ENCODE peak calls at places on chromosomes 3 and 15, in six cellular contexts. Z is fibroblast of pulmonary artery; C is HFF-Myc; S is OCI-LY7; P is CD8-positive, alpha-beta T cell; G is sigmoid colon. W is an unnamed sample.

GRCh38 chr15:75025548-75026260 is 2.3 kb downstream of the PPCDC start:
- DNase-seq in G (no peak), Z (no peak), C (no peak), S (no peak), P (no peak), W (no peak)

GRCh38 chr15:95470529-95470928 is 860.0 kb upstream of the NR2F2 start:
- DNase-seq in C (no peak), P (no peak), Z (no peak), G (no peak), S (no peak), W (no peak)

GRCh38 chr3:16516695-16517481 is 3.4 kb upstream of the RFTN1 start:
- DNase-seq in G (no peak), Z (peak), C (no peak), S (no peak), P (no peak), W (no peak)

GRCh38 chr3:194133661-194134230 is 2.2 kb upstream of the HES1 start:
- DNase-seq in Z (peak), S (peak), C (no peak), P (no peak), G (peak), W (no peak)

GRCh38 chr15:39134282-39134681 is 446.6 kb upstream of the THBS1 start:
- DNase-seq in Z (no peak), C (no peak), P (no peak), G (no peak), S (no peak), W (no peak)

GRCh38 chr3:101081990-101082389 is 88.8 kb upstream of the ABI3BP start:
- DNase-seq in P (no peak), C (no peak), Z (no peak), S (no peak), G (no peak), W (no peak)

GRCh38 chr3:30315452-30315851 is 290.9 kb upstream of the TGFBR2 start:
- DNase-seq in P (no peak), S (no peak), C (no peak), G (no peak), Z (no peak), W (no peak)

GRCh38 chr3:127052121-127052561 is 69.2 kb downstream of the PLXNA1 start:
- DNase-seq in C (no peak), G (peak), P (no peak), S (no peak), Z (no peak), W (no peak)

GRCh38 chr3:105401254-105401653 is 34.5 kb downstream of the ALCAM start:
- DNase-seq in Z (no peak), P (no peak), S (no peak), C (no peak), G (no peak), W (no peak)

GRCh38 chr15:72198410-72199270 is 1.1 kb upstream of the GRAMD2A start:
- DNase-seq in C (no peak), P (no peak), G (no peak), Z (no peak), S (no peak), W (no peak)

GRCh38 chr3:177345049-177345972 is 148.0 kb upstream of the TBL1XR1 start:
- DNase-seq in C (peak), P (peak), G (peak), Z (peak), S (peak), W (peak)

GRCh38 chr3:32037932-32038271 is 56.4 kb downstream of the ZNF860 start:
- DNase-seq in S (no peak), G (no peak), C (no peak), Z (no peak), P (no peak), W (no peak)

GRCh38 chr3:20054549-20054987 is 14.3 kb downstream of the KAT2B start:
- DNase-seq in G (peak), Z (peak), P (peak), S (peak), C (no peak), W (peak)

GRCh38 chr15:72758195-72758594 is 25.4 kb downstream of the ADPGK start:
- DNase-seq in P (no peak), Z (peak), C (peak), G (no peak), S (no peak), W (peak)

DNA sequence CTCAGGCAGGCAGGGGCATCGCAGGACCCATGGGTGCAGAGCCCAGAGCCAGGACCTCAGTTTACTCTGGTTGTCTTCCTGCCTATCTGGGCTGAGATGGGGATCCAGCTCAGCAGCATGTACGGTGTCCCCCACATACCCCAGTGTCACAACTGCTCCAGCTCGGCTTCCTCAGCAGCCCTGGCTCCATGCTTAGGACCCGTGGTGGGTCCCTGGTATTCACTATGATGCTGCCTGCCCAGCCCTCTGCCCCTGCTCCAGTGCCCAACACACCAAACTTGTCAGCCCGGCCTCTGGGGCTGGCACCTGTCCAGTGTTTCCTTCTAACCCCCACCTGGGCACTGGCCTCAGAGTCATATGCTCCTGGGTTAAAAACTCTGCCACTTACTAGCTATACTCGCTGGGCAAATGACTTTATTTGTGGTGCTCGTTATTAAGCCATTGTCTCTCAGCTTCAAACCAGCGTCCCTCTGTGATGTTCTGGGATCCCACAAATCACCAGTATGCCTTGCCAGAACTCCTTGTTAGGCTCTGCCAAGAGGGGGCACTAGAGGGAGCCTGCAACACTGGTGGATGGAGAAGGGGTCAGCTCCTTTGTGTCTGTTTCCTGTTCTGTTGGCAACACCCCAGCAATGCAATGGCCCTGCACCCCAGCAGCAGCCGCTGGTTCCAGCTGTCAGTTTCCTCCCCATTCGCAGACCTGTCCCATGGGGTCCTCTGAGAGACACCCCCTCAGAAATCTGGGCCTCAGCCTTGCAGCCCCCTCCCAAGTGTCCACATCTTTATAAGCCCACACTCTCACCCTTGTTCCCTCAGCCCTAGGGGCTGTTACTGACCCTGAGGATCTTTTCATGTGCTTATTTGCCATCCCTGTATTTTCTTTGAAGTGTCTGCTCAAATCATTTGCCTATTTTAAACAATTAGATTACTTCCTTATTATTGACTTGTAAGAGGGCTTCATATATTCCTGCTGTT is 24.1 kb upstream of the MRPS22 start:
- DNase-seq in G (no peak), S (peak), P (no peak), C (no peak), Z (peak), W (no peak)
- TF ChIP-seq CTCF in G (no peak), S (peak), P (no peak), C (peak), Z (peak), W (peak)

DNA sequence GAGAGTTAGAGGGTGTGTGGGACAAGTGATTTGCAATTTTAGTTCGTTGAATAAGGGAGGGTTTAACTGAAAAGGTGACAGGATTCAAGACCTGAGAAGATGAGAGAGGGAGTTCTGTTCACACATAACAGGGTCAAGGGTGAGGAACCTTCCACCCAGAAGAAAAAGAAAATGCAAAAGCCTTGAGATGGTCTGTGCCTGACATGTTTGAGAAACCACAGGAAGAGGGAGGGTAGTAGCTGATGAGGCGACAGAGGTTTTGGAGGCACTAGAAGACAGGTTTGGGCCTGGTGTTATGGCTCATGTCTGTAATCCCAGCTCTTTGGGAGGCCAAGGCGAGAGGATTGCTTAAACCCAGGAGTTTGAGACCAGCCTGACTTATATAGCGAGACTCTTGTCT is 616 bp upstream of the SLC25A20 start:
- DNase-seq in S (no peak), Z (no peak), G (no peak), C (no peak), P (peak), W (no peak)
- H3K4me3 ChIP-seq in S (peak), Z (peak), G (no peak), C (peak), P (peak), W (no peak)

GRCh38 chr15:68339481-68339880 is 61.9 kb downstream of the FEM1B start:
- DNase-seq in G (no peak), P (no peak), S (no peak), Z (no peak), C (no peak), W (no peak)
- TF ChIP-seq CTCF in G (no peak), P (no peak), S (no peak), Z (no peak), C (no peak), W (no peak)

DNA sequence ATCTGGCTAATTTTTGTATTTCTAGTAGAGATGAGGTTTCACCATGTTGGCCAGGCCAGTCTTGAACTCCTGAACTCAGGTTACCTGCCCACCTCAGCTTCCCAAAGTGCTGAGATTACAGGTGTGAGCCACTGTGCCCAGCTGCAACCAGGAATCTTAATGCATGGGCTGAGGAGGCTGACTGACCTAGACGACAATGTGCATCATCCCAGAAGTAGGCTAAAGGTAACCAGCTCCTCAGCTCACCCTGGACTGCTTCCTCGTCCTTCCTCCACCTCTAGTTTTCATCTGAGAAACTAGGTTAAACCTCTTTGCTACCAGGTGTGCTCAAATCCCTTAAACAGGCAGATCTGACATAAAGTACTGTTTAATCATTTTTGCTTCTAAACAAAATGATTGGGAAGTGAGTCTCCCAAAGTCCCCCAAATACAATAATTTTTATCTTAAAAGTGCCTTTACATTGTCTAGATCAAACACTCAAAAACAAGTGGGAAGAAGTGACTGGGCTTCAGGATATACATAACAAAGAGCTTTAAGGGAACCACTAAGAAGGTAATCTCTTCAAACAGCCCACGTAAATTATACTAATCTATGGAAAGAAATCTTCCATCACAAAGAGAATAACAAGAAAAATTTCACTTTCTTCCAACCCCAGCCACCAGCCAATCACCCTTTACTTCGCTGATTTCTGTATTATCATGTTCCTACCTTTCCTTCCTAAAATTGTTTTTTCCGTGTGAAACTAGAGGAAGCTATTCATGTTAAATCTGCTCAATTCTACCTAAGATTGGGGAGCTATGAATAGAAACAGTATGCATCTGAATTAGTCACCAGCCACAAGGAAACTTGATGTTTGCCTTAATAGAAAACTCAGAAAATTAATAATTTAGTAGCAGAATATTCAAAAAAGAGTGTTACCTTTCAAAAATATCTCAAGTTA is 34.7 kb downstream of the IGF2BP2 start:
- DNase-seq in C (no peak), S (no peak), Z (no peak), G (no peak), P (no peak), W (no peak)
- H3K4me3 ChIP-seq in C (no peak), S (no peak), Z (no peak), G (no peak), P (no peak), W (no peak)

GRCh38 chr15:61528590-61528929 is 299.5 kb upstream of the RORA start:
- DNase-seq in Z (peak), C (no peak), S (no peak), G (no peak), P (no peak), W (no peak)

GRCh38 chr15:61527836-61528589 is 298.9 kb upstream of the RORA start:
- DNase-seq in G (no peak), P (no peak), S (no peak), C (no peak), Z (no peak), W (no peak)

GRCh38 chr15:61530769-61531168 is 301.7 kb upstream of the RORA start:
- DNase-seq in G (no peak), P (no peak), Z (no peak), S (no peak), C (no peak), W (no peak)
- TF ChIP-seq CTCF in G (no peak), P (no peak), Z (no peak), S (peak), C (no peak), W (peak)

GRCh38 chr3:42090973-42091731 is at the start of gene TRAK1:
- DNase-seq in S (no peak), Z (peak), G (peak), C (no peak), P (no peak), W (peak)
- H3K4me3 ChIP-seq in S (no peak), Z (peak), G (peak), C (no peak), P (no peak), W (peak)

DNA sequence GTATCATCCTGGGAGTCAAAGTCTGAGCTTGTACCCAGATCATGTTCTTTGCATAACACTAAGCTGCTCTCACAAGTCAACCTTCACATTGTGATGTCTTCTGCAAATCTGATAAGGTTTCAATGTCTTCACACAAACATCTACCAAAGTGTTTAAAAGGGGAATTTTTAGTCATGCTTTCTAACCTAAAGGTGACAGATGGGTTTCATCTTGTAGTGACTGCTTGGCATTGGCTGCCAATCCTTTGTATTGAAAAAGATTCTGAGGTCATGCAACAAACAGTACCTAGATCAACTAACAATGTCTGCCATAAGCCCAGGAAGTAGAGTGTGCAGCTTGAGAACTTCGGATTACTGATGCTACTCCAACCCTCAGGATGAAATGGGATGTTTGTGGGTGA is 43.6 kb upstream of the DIPK2A start:
- DNase-seq in C (no peak), P (no peak), Z (peak), G (no peak), S (no peak), W (no peak)
- TF ChIP-seq CTCF in C (no peak), P (no peak), Z (no peak), G (no peak), S (no peak), W (no peak)

GRCh38 chr3:36891651-36892268 is 53.1 kb downstream of the TRANK1 start:
- DNase-seq in C (no peak), P (no peak), G (no peak), Z (no peak), S (peak), W (no peak)
- H3K4me3 ChIP-seq in C (no peak), P (no peak), G (no peak), Z (no peak), S (peak), W (no peak)

W was measured in AG09309.